ENCODE peak calls at places on chromosomes 12 and 14, in seven cellular contexts. P, L, T, V, B, G and J are unnamed samples.

GRCh38 chr12:87768884-87769283 is 260.3 kb downstream of the C12orf50 start:
- DNase-seq in B (no peak), P (no peak), T (no peak), L (no peak), V (no peak), G (no peak), J (no peak)

GRCh38 chr12:3752741-3753486 is at the start of gene CRACR2A:
- DNase-seq in L (peak), V (peak), B (peak), G (peak), P (peak), T (no peak), J (peak)

GRCh38 chr14:62301076-62301475 is 538.9 kb downstream of the SNAPC1 start:
- DNase-seq in T (no peak), V (no peak), B (no peak), P (no peak), G (no peak), L (no peak), J (no peak)

GRCh38 chr12:85574291-85574690 is 261.9 kb downstream of the RASSF9 start:
- DNase-seq in G (no peak), P (no peak), T (no peak), V (no peak), L (no peak), B (no peak), J (no peak)

GRCh38 chr14:90678846-90679362 is 137.3 kb downstream of the TTC7B start:
- DNase-seq in G (no peak), L (no peak), V (no peak), B (no peak), T (no peak), P (no peak), J (no peak)

GRCh38 chr12:105352049-105352448 is 21.6 kb downstream of the C12orf75 start:
- DNase-seq in V (no peak), T (no peak), P (no peak), B (no peak), L (no peak), G (no peak), J (no peak)

GRCh38 chr14:38646391-38646790 is 390.5 kb upstream of the CLEC14A start:
- DNase-seq in T (no peak), B (no peak), G (no peak), L (no peak), P (no peak), V (no peak), J (no peak)

GRCh38 chr12:5014269-5014668 is 29.4 kb upstream of the KCNA5 start:
- DNase-seq in P (no peak), G (no peak), L (no peak), T (no peak), B (no peak), V (no peak), J (no peak)

GRCh38 chr12:41224066-41224465 is 35.9 kb downstream of the PDZRN4 start:
- DNase-seq in L (no peak), B (no peak), G (no peak), P (no peak), T (no peak), V (no peak), J (no peak)

GRCh38 chr14:91373591-91374245 is 43.9 kb downstream of the CCDC88C start:
- DNase-seq in L (no peak), V (no peak), G (no peak), T (no peak), B (no peak), P (peak), J (no peak)

GRCh38 chr12:15534870-15535269 is 212.6 kb downstream of the PTPRO start:
- DNase-seq in V (no peak), L (no peak), P (no peak), G (no peak), B (no peak), T (no peak), J (no peak)

GRCh38 chr12:107384645-107385044 is 291.3 kb upstream of the CRY1 start:
- DNase-seq in B (no peak), G (no peak), L (no peak), V (no peak), P (no peak), T (no peak), J (no peak)

GRCh38 chr12:27244680-27245005 is 557 bp downstream of the STK38L start:
- DNase-seq in V (no peak), L (no peak), B (no peak), P (no peak), T (no peak), G (no peak), J (no peak)

GRCh38 chr12:5433840-5434646 is 2.1 kb downstream of the NTF3 start:
- DNase-seq in L (no peak), G (no peak), B (no peak), P (no peak), T (no peak), V (peak), J (no peak)

GRCh38 chr12:9632766-9633165 is 25.1 kb upstream of the KLRB1 start:
- DNase-seq in T (no peak), V (no peak), G (no peak), P (no peak), L (no peak), B (no peak), J (no peak)

GRCh38 chr12:1581973-1582708 is 12.2 kb downstream of the FBXL14 start:
- DNase-seq in T (no peak), V (no peak), B (no peak), P (no peak), L (no peak), G (no peak), J (no peak)

GRCh38 chr12:68899251-68899771 is 33.7 kb downstream of the CPM start:
- DNase-seq in V (peak), T (no peak), G (peak), L (peak), P (no peak), B (no peak), J (peak)

GRCh38 chr14:33435911-33436310 is 497.2 kb downstream of the NPAS3 start:
- DNase-seq in P (peak), T (no peak), V (no peak), G (no peak), L (no peak), B (no peak), J (no peak)